ENCODE peak calls at places on chromosomes 5 and 9, in five cellular contexts. J is iPS-NIHi11, V is adrenal gland, K is upper lobe of right lung, A is myocyte. C is an unnamed sample.

GRCh38 chr5:81134566-81134965 is 98.6 kb upstream of the CKMT2 start:
- DNase-seq in V (no peak), K (no peak), J (no peak), A (no peak), C (no peak)

GRCh38 chr5:73448072-73448432 is 525 bp downstream of the FOXD1 start:
- DNase-seq in V (no peak), K (no peak), A (peak), J (no peak), C (no peak)

GRCh38 chr5:134111741-134112647 is 2.5 kb upstream of the TCF7 start:
- DNase-seq in J (no peak), K (no peak), V (peak), A (peak), C (no peak)

GRCh38 chr9:126384926-126385325 is 58.3 kb downstream of the MVB12B start:
- DNase-seq in A (no peak), V (no peak), J (no peak), K (no peak), C (no peak)

GRCh38 chr9:98807811-98808195 is 333 bp downstream of the GALNT12 start:
- DNase-seq in A (no peak), V (no peak), J (peak), K (peak), C (no peak)

GRCh38 chr5:146805099-146805498 is 73.5 kb downstream of the PPP2R2B start:
- DNase-seq in A (peak), V (no peak), J (peak), K (no peak), C (peak)

GRCh38 chr5:44935262-44935661 is 126.5 kb downstream of the MRPS30 start:
- DNase-seq in K (no peak), V (no peak), A (no peak), J (peak), C (no peak)

GRCh38 chr9:71647094-71647591 is 121.2 kb downstream of the CEMIP2 start:
- DNase-seq in V (peak), K (peak), J (peak), A (peak), C (no peak)

GRCh38 chr9:6997330-6997729 is 239.6 kb downstream of the KDM4C start:
- DNase-seq in V (no peak), A (peak), J (no peak), K (no peak), C (no peak)

GRCh38 chr9:108759835-108760234 is 96.0 kb downstream of the ACTL7B start:
- DNase-seq in K (no peak), J (no peak), V (no peak), A (no peak), C (no peak)

GRCh38 chr5:156149203-156149602 is 177.8 kb upstream of the SGCD start:
- DNase-seq in A (no peak), J (no peak), K (no peak), V (no peak), C (peak)

GRCh38 chr5:6496636-6497035 is 48.0 kb downstream of the UBE2QL1 start:
- DNase-seq in V (no peak), A (no peak), K (no peak), J (no peak), C (no peak)

GRCh38 chr5:132635873-132636272 is 22.1 kb upstream of the IL13 start:
- DNase-seq in V (no peak), K (no peak), A (no peak), J (no peak), C (no peak)

GRCh38 chr9:136685216-136685615 is 2.0 kb downstream of the AGPAT2 start:
- DNase-seq in J (no peak), A (no peak), K (no peak), V (no peak), C (no peak)

GRCh38 chr9:16664211-16664610 is 206.3 kb downstream of the BNC2 start:
- DNase-seq in J (no peak), K (no peak), A (no peak), V (no peak), C (no peak)